ENCODE peak calls at places on chromosomes 13 and 19, in five cellular contexts. M, E, U, B and A are unnamed samples.

GRCh38 chr19:7638802-7639465 is 2.0 kb downstream of the STXBP2 start:
- DNase-seq in B (no peak), U (no peak), E (no peak), M (no peak), A (no peak)

GRCh38 chr19:19823916-19824315 is 2.4 kb upstream of the ZNF506 start:
- DNase-seq in E (no peak), U (no peak), B (peak), M (no peak), A (peak)

GRCh38 chr19:14022469-14022868 is 5.5 kb upstream of the RLN3 start:
- DNase-seq in B (no peak), M (peak), U (peak), E (no peak), A (no peak)

GRCh38 chr13:45807520-45808099 is 43.9 kb downstream of the SIAH3 start:
- DNase-seq in M (peak), E (peak), B (peak), U (peak), A (peak)

GRCh38 chr13:99467764-99468163 is 33.5 kb upstream of the TM9SF2 start:
- DNase-seq in E (no peak), U (peak), M (peak), B (no peak), A (no peak)

GRCh38 chr19:15154002-15154612 is 46.7 kb downstream of the NOTCH3 start:
- DNase-seq in U (peak), B (peak), M (peak), E (peak), A (no peak)

GRCh38 chr13:78598933-78599332 is 4.4 kb downstream of the POU4F1 start:
- DNase-seq in B (peak), E (no peak), U (no peak), M (no peak), A (no peak)

GRCh38 chr19:33241091-33241529 is 15.5 kb upstream of the SLC7A10 start:
- DNase-seq in U (no peak), B (no peak), E (no peak), M (no peak), A (no peak)

GRCh38 chr13:64778002-64778401 is 2452.1 kb downstream of the PCDH9 start:
- DNase-seq in U (no peak), M (no peak), B (no peak), E (no peak), A (no peak)

GRCh38 chr19:8641908-8642547 is 11.6 kb downstream of the NFILZ start:
- DNase-seq in M (peak), U (peak), B (peak), E (peak), A (peak)

GRCh38 chr13:114120486-114121430 is 11.7 kb downstream of the RASA3 start:
- DNase-seq in E (no peak), B (no peak), M (no peak), U (no peak), A (no peak)

GRCh38 chr19:55526216-55527196 is 10.4 kb downstream of the SBK2 start:
- DNase-seq in U (peak), B (no peak), E (peak), M (peak), A (no peak)

GRCh38 chr19:16824658-16825311 is 4.4 kb upstream of the SIN3B start:
- DNase-seq in U (peak), E (no peak), M (no peak), B (no peak), A (no peak)

GRCh38 chr19:51421229-51422052 is 4.0 kb upstream of the SIGLEC10 start:
- DNase-seq in E (no peak), B (no peak), U (no peak), M (no peak), A (no peak)

GRCh38 chr19:30897034-30897433 is 452.2 kb downstream of the TSHZ3 start:
- DNase-seq in B (no peak), U (no peak), E (no peak), M (no peak), A (no peak)

DNA sequence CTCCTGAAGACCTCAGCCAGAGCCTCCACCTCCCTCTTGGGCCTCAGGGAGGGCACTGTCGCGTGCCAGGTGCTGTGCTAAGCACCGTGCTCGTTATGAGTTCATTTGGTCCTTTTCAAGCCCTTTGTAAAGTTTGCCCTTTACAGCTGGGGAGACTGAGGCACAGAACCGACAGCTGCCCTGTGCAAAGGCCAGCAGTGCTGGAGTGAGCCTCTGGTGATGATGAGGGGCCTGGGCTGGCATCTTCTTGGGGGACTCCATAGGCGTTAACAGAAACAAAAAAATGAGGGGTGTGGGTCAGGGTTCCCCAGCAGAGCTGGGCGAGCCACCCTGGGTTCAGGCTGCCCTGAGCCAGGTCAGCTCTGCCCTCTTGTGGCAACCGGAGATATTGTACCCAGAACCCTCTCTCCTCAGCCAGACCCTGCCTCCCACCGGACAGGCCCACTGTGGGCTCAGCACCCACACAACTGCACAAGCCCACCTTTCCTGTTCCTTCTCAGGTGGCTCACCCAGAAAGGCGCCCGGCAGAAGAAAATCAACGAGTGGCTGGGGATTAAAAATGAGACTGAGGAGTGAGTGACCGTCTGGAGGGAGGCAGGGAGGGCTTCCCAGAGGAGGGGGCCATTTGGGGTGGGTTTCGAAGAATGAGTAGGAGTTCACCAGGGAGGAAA is 5.5 kb upstream of the IFI30 start:
- DNase-seq in B (peak), M (peak), E (peak), U (no peak), A (peak)
- TF ChIP-seq CTCF in B (peak), M (peak), E (peak), U (peak), A (peak)

GRCh38 chr19:48812094-48812929 is 1.5 kb upstream of the BCAT2 start:
- DNase-seq in B (peak), U (peak), E (peak), M (peak), A (peak)
- TF ChIP-seq CTCF in B (no peak), U (no peak), E (no peak), M (no peak), A (no peak)

GRCh38 chr13:98413796-98414195 is 163.1 kb downstream of the STK24 start:
- DNase-seq in M (no peak), B (no peak), E (no peak), U (no peak), A (no peak)
- TF ChIP-seq CTCF in M (no peak), B (no peak), E (no peak), U (no peak), A (no peak)

GRCh38 chr19:42411581-42412178 is 15.5 kb downstream of the LIPE start:
- DNase-seq in M (no peak), B (no peak), U (no peak), E (no peak), A (peak)

GRCh38 chr19:42409477-42409876 is 17.7 kb downstream of the LIPE start:
- DNase-seq in M (no peak), U (no peak), E (no peak), B (no peak), A (peak)

GRCh38 chr19:42410371-42410770 is 16.8 kb downstream of the LIPE start:
- DNase-seq in E (no peak), B (no peak), U (no peak), M (no peak), A (peak)

GRCh38 chr19:42412661-42413076 is 14.5 kb downstream of the LIPE start:
- DNase-seq in E (no peak), U (no peak), B (no peak), M (no peak), A (peak)

DNA sequence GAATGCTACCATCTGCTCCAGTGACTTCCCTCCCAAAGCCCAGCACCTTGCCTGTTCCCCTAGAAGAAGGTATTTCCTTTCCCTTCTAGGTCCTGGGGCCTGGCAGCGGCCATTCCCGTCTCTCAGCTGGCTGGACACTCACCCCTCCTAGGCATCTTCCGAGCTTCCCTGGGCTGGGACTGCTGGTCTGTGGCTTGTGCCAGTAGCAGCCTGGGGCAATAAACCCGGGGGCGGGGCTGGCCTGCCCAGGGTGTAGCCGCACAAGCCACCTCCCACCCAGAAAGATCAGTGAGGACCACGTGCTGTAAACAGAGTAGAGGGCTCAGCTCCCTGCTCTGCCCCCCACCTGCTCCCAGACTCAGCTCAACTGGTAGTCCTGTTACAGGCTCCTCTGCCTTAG is 15.0 kb downstream of the LIPE start:
- DNase-seq in U (no peak), B (no peak), M (no peak), E (no peak), A (peak)
- TF ChIP-seq CTCF in U (no peak), B (no peak), M (no peak), E (no peak), A (no peak)

GRCh38 chr13:105406551-105406950 is 1128.9 kb downstream of the EFNB2 start:
- DNase-seq in B (no peak), U (no peak), M (no peak), E (no peak), A (no peak)

GRCh38 chr13:105412171-105412570 is 1123.3 kb downstream of the EFNB2 start:
- DNase-seq in U (no peak), M (no peak), E (no peak), B (no peak), A (no peak)

GRCh38 chr13:105414639-105415038 is 1120.8 kb downstream of the EFNB2 start:
- DNase-seq in E (no peak), B (no peak), U (no peak), M (no peak), A (no peak)

DNA sequence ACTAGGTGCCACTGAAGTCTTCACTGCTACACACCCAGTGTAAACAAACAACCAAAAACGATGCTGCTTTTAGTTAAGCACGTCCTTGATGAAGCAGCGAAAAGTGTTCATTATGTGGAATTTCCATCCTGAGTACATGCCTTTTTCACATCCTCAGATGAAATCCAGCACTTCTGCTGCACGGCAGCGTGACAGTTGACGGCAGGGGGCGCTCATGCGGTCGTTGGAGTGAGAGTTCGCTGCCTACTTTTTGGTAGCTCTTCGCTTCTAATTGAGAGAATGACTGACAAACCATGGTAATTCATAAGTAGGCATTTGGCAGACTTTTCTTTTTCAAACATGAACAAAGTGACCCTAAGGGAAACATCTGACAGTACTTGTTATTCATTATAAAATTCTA is 1124.9 kb downstream of the EFNB2 start:
- DNase-seq in M (peak), U (no peak), B (peak), E (peak), A (peak)
- TF ChIP-seq CTCF in M (peak), U (peak), B (no peak), E (peak), A (no peak)

DNA sequence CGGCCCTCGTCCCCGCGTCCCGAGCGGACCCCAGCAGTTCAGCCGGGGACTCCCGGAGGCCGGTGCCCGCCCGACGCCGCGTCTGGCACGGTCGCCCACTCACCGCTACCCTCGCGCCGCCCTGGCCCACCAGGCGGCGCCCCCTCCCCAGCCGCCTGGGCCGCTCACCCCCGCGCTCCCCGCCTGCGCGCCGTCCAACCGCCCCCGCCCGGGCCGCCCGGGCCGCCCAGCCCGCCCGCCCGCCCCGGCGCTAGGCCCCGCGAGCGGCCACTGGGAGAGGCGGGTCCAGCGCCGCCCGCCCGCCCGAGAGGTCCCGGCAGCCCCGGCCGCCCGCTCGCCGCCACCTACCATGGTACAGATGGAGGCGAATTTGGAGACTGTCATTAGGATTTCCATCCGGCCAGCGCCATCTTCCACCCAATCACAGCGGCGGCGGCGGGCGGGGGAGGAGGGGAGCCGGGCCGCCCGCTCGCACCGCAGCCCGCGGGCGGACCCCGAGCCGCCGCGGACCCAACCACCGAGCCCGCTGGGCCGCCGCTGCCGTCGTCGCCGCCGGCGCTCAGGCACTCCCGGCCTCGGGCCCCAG is at the start of gene USP12:
- DNase-seq in U (no peak), M (peak), B (peak), E (peak), A (peak)
- TF ChIP-seq CTCF in U (peak), M (no peak), B (no peak), E (no peak), A (peak)

DNA sequence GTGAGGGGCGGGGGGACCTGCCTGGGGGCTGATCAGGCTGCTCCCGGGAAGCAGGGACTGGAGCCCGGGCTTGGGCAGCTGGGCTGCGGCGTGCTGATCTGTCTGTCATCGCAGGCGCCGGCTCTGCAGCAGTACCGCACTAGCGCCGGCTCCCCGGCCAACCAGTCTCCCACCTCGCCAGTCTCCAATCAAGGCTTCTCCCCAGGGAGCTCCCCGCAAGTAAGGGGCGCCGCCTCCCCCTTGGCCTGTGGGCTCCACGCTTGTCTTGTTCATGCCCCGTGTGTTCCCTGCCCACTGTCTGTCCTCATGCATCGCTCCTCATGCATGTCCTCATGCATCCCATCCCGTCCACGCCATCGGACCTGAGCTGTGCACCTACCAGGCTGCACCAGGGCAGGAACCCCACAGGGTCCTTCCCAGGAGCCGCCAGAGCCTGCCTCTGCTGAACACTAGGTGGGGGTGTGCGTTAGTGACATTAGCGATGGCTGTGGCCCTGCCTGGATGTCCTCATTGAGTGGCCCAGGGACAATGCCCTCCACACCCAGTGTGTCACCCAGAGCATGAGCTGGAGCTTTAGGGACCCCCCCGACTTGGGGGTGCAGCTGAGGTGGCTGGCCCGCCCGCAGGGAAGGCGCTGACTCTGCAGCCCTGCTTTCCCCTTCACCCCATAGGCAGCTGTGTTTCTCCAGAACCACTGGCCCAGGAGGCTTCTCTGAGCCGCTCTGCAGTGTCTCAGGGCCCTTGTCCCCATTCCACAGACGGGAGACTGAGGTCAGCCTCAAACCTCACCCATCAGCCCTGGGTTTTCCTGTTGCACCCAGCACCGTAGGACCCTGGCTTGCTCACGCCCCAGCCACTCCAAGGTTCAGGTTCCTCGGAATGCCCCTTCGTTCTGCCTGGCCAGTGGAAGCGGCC is 19.5 kb downstream of the COMP start:
- DNase-seq in M (no peak), E (peak), U (no peak), B (no peak), A (no peak)
- TF ChIP-seq CTCF in M (peak), E (peak), U (peak), B (no peak), A (peak)